ENCODE peak calls at places on chromosome 13, in eight cellular contexts. I is GM06990, T is fibroblast of mammary gland, L is iPS-NIHi11, W is colonic mucosa, K is EH, D is HEK293T, X is NCI-H510A treated with DMSO at 0.1 percent for 48 hours. P is an unnamed sample.

GRCh38 chr13:92972751-92973150 is 253.9 kb upstream of the GPC6 start:
- DNase-seq in I (no peak), T (no peak), L (no peak), W (no peak), K (no peak), D (no peak), X (no peak), P (no peak)

GRCh38 chr13:30333601-30334000 is 26.2 kb upstream of the KATNAL1 start:
- DNase-seq in I (no peak), T (no peak), L (no peak), W (no peak), K (no peak), D (no peak), X (no peak), P (no peak)

GRCh38 chr13:71602327-71602726 is 264.7 kb downstream of the DACH1 start:
- DNase-seq in I (no peak), T (no peak), L (no peak), W (no peak), K (no peak), D (no peak), X (no peak), P (no peak)

GRCh38 chr13:77056886-77057285 is 29.9 kb upstream of the FBXL3 start:
- DNase-seq in I (no peak), T (no peak), L (no peak), W (no peak), K (no peak), D (no peak), X (no peak), P (no peak)

GRCh38 chr13:105921711-105922110 is 613.8 kb downstream of the EFNB2 start:
- DNase-seq in I (no peak), T (no peak), L (no peak), W (peak), K (no peak), D (no peak), X (no peak), P (no peak)

GRCh38 chr13:77460195-77460594 is 75.3 kb upstream of the SCEL start:
- DNase-seq in I (no peak), T (peak), L (no peak), W (no peak), K (no peak), D (no peak), X (no peak), P (no peak)

GRCh38 chr13:70027551-70027950 is 80.1 kb upstream of the ATXN8OS start:
- DNase-seq in I (no peak), T (no peak), L (no peak), W (no peak), K (no peak), D (no peak), X (no peak), P (no peak)

GRCh38 chr13:49527123-49527522 is 31.4 kb downstream of the PHF11 start:
- DNase-seq in I (no peak), T (no peak), L (no peak), W (no peak), K (no peak), D (no peak), X (no peak), P (no peak)

GRCh38 chr13:74168263-74168675 is 34.1 kb upstream of the KLF12 start:
- DNase-seq in I (no peak), T (no peak), L (no peak), W (no peak), K (no peak), D (no peak), X (no peak), P (no peak)

GRCh38 chr13:100633461-100633860 is 41.1 kb downstream of the TMTC4 start:
- DNase-seq in I (no peak), T (peak), L (no peak), W (no peak), K (peak), D (no peak), X (no peak), P (no peak)

GRCh38 chr13:25733061-25733491 is 318.7 kb downstream of the SHISA2 start:
- DNase-seq in I (no peak), T (peak), L (no peak), W (no peak), K (peak), D (no peak), X (no peak), P (no peak)

GRCh38 chr13:76917096-76917495 is 30.9 kb upstream of the KCTD12 start:
- DNase-seq in I (no peak), T (peak), L (no peak), W (no peak), K (peak), D (no peak), X (no peak), P (no peak)

GRCh38 chr13:51838235-51838846 is 6.6 kb downstream of the TMEM272 start:
- DNase-seq in I (no peak), T (peak), L (no peak), W (no peak), K (peak), D (no peak), X (no peak), P (no peak)

GRCh38 chr13:45121421-45121820 is 1.1 kb downstream of the GTF2F2 start:
- DNase-seq in I (peak), T (peak), L (no peak), W (no peak), K (peak), D (peak), X (no peak), P (peak)

P was measured in GM13977.